ENCODE peak calls at places on chromosomes 12 and 14, in eight cellular contexts. One of them, this sample, is unnamed.

GRCh38 chr14:69636051-69636639 is 24.7 kb downstream of the SUSD6 start:
- DNase-seq in H7: no peak
- DNase-seq in NCI-H1436: peak; percentile 54
- DNase-seq in fibroblast of the aortic adventitia: no peak
- DNase-seq in SW480: no peak
- DNase-seq in left cardiac atrium: no peak
- DNase-seq in IMR-90: no peak
- DNase-seq in mammary epithelial cell: no peak
- DNase-seq in this sample: no peak

GRCh38 chr12:23753627-23754358 is 195.7 kb downstream of the SOX5 start:
- DNase-seq in SW480: no peak
- DNase-seq in fibroblast of the aortic adventitia: no peak
- DNase-seq in mammary epithelial cell: no peak
- DNase-seq in NCI-H1436: no peak
- DNase-seq in left cardiac atrium: no peak
- DNase-seq in IMR-90: no peak
- DNase-seq in H7: no peak
- DNase-seq in this sample: no peak

GRCh38 chr12:66287275-66287674 is 15.0 kb upstream of the HELB start:
- DNase-seq in fibroblast of the aortic adventitia: no peak
- DNase-seq in IMR-90: no peak
- DNase-seq in NCI-H1436: no peak
- DNase-seq in H7: no peak
- DNase-seq in SW480: no peak
- DNase-seq in mammary epithelial cell: no peak
- DNase-seq in left cardiac atrium: no peak
- DNase-seq in this sample: no peak

GRCh38 chr12:102528111-102528510 is 47.7 kb upstream of the IGF1 start:
- DNase-seq in IMR-90: peak; percentile 54
- DNase-seq in SW480: no peak
- DNase-seq in H7: no peak
- DNase-seq in fibroblast of the aortic adventitia: peak; percentile 26
- DNase-seq in NCI-H1436: no peak
- DNase-seq in mammary epithelial cell: no peak
- DNase-seq in left cardiac atrium: no peak
- DNase-seq in this sample: peak; percentile 84

GRCh38 chr14:22871200-22871961 is at the start of gene LRP10:
- DNase-seq in IMR-90: peak; percentile 75
- DNase-seq in mammary epithelial cell: peak; percentile 89
- DNase-seq in H7: peak; percentile 98
- DNase-seq in left cardiac atrium: peak; percentile 92
- DNase-seq in fibroblast of the aortic adventitia: peak; percentile 84
- DNase-seq in NCI-H1436: peak; percentile 14
- DNase-seq in SW480: peak; percentile 94
- DNase-seq in this sample: peak; percentile 86

GRCh38 chr12:15001733-15002471 is 29.1 kb downstream of the PDE6H start:
- DNase-seq in mammary epithelial cell: no peak
- DNase-seq in NCI-H1436: no peak
- DNase-seq in H7: peak; percentile 8
- DNase-seq in left cardiac atrium: peak; percentile 46
- DNase-seq in IMR-90: peak; percentile 21
- DNase-seq in SW480: no peak
- DNase-seq in fibroblast of the aortic adventitia: peak; percentile 44
- DNase-seq in this sample: peak; percentile 49

GRCh38 chr14:20247651-20248246 is 8.7 kb downstream of the OR11H4 start:
- DNase-seq in IMR-90: no peak
- DNase-seq in SW480: peak; percentile 48
- DNase-seq in H7: peak; percentile 5
- DNase-seq in left cardiac atrium: no peak
- DNase-seq in NCI-H1436: peak; percentile 6
- DNase-seq in mammary epithelial cell: peak; percentile 16
- DNase-seq in fibroblast of the aortic adventitia: no peak
- DNase-seq in this sample: no peak

GRCh38 chr12:34402899-34403705 is 380.8 kb downstream of the ALG10 start:
- DNase-seq in NCI-H1436: no peak
- DNase-seq in mammary epithelial cell: no peak
- DNase-seq in SW480: no peak
- DNase-seq in IMR-90: no peak
- DNase-seq in fibroblast of the aortic adventitia: no peak
- DNase-seq in H7: peak; percentile 5
- DNase-seq in left cardiac atrium: peak; percentile 14
- DNase-seq in this sample: no peak

GRCh38 chr14:73717247-73717646 is 3.1 kb upstream of the PNMA1 start:
- DNase-seq in SW480: no peak
- DNase-seq in fibroblast of the aortic adventitia: peak; percentile 29
- DNase-seq in H7: no peak
- DNase-seq in NCI-H1436: no peak
- DNase-seq in left cardiac atrium: no peak
- DNase-seq in mammary epithelial cell: no peak
- DNase-seq in IMR-90: peak; percentile 22
- DNase-seq in this sample: no peak

GRCh38 chr12:113208041-113208934 is 13.0 kb upstream of the TPCN1 start:
- DNase-seq in mammary epithelial cell: no peak
- DNase-seq in H7: no peak
- DNase-seq in NCI-H1436: no peak
- DNase-seq in left cardiac atrium: peak; percentile 53
- DNase-seq in IMR-90: peak; percentile 79
- DNase-seq in fibroblast of the aortic adventitia: no peak
- DNase-seq in SW480: peak; percentile 75
- DNase-seq in this sample: no peak

GRCh38 chr12:3149505-3150307 is 72.5 kb downstream of the TSPAN9 start:
- DNase-seq in left cardiac atrium: no peak
- DNase-seq in fibroblast of the aortic adventitia: peak; percentile 62
- DNase-seq in H7: no peak
- DNase-seq in NCI-H1436: no peak
- DNase-seq in mammary epithelial cell: no peak
- DNase-seq in SW480: no peak
- DNase-seq in IMR-90: no peak
- DNase-seq in this sample: no peak

GRCh38 chr12:106303202-106303820 is 778 bp downstream of the TCP11L2 start:
- DNase-seq in NCI-H1436: peak; percentile 60
- DNase-seq in SW480: peak; percentile 33
- DNase-seq in H7: peak; percentile 88
- DNase-seq in fibroblast of the aortic adventitia: peak; percentile 67
- DNase-seq in left cardiac atrium: peak; percentile 92
- DNase-seq in IMR-90: peak; percentile 60
- DNase-seq in mammary epithelial cell: peak; percentile 65
- DNase-seq in this sample: peak; percentile 73

GRCh38 chr12:123242083-123242904 is 9.1 kb downstream of the MTRFR start:
- DNase-seq in left cardiac atrium: no peak
- DNase-seq in mammary epithelial cell: no peak
- DNase-seq in NCI-H1436: peak; percentile 32
- DNase-seq in IMR-90: peak; percentile 10
- DNase-seq in H7: no peak
- DNase-seq in SW480: no peak
- DNase-seq in fibroblast of the aortic adventitia: peak; percentile 17
- DNase-seq in this sample: no peak

GRCh38 chr12:14618990-14619389 is 51.3 kb upstream of the PLBD1 start:
- DNase-seq in NCI-H1436: no peak
- DNase-seq in fibroblast of the aortic adventitia: peak; percentile 50
- DNase-seq in SW480: peak; percentile 25
- DNase-seq in mammary epithelial cell: peak; percentile 24
- DNase-seq in left cardiac atrium: no peak
- DNase-seq in IMR-90: peak; percentile 16
- DNase-seq in H7: peak; percentile 1
- DNase-seq in this sample: peak; percentile 30

GRCh38 chr14:99267871-99268775 is 3.9 kb downstream of the BCL11B start:
- DNase-seq in SW480: no peak
- DNase-seq in IMR-90: no peak
- DNase-seq in H7: no peak
- DNase-seq in fibroblast of the aortic adventitia: no peak
- DNase-seq in mammary epithelial cell: no peak
- DNase-seq in NCI-H1436: no peak
- DNase-seq in left cardiac atrium: no peak
- DNase-seq in this sample: no peak

GRCh38 chr12:71397433-71397954 is 42.1 kb upstream of the LGR5 start:
- DNase-seq in SW480: no peak
- DNase-seq in NCI-H1436: no peak
- DNase-seq in IMR-90: no peak
- DNase-seq in mammary epithelial cell: no peak
- DNase-seq in left cardiac atrium: no peak
- DNase-seq in H7: no peak
- DNase-seq in fibroblast of the aortic adventitia: peak; percentile 52
- DNase-seq in this sample: no peak

GRCh38 chr12:53048033-53048779 is 1.7 kb upstream of the TNS2 start:
- DNase-seq in IMR-90: no peak
- DNase-seq in left cardiac atrium: peak; percentile 74
- DNase-seq in H7: peak; percentile 59
- DNase-seq in mammary epithelial cell: no peak
- DNase-seq in NCI-H1436: no peak
- DNase-seq in fibroblast of the aortic adventitia: no peak
- DNase-seq in SW480: peak; percentile 83
- DNase-seq in this sample: no peak

GRCh38 chr12:108129017-108129812 is at the start of gene WSCD2:
- DNase-seq in left cardiac atrium: peak; percentile 32
- DNase-seq in IMR-90: no peak
- DNase-seq in H7: peak; percentile 91
- DNase-seq in fibroblast of the aortic adventitia: no peak
- DNase-seq in SW480: no peak
- DNase-seq in mammary epithelial cell: peak; percentile 18
- DNase-seq in NCI-H1436: no peak
- DNase-seq in this sample: no peak

GRCh38 chr12:16347391-16348298 is at the start of gene MGST1:
- DNase-seq in fibroblast of the aortic adventitia: peak; percentile 69
- DNase-seq in mammary epithelial cell: peak; percentile 71
- DNase-seq in IMR-90: peak; percentile 59
- DNase-seq in SW480: peak; percentile 65
- DNase-seq in NCI-H1436: peak; percentile 53
- DNase-seq in H7: peak; percentile 86
- DNase-seq in left cardiac atrium: peak; percentile 75
- DNase-seq in this sample: no peak

This sample was measured in amniotic epithelial cell.